ENCODE peak calls at places on chromosomes 16 and 17, in five cellular contexts. A is RPMI7951, E is SJSA1, O is endothelial cell of umbilical vein, L is DMS53. D is an unnamed sample.

GRCh38 chr16:56807011-56807675 is 57.9 kb upstream of the SLC12A3 start:
- DNase-seq in A (peak; percentile 82), E (no peak), O (peak; percentile 81), L (no peak), D (no peak)

GRCh38 chr16:89332248-89333245 is 115.0 kb downstream of the ZNF778 start:
- DNase-seq in A (no peak), L (no peak), E (no peak), O (no peak), D (no peak)

GRCh38 chr16:65663774-65664173 is 541.9 kb upstream of the CDH11 start:
- DNase-seq in A (peak; percentile 78), L (no peak), O (no peak), E (no peak), D (no peak)

GRCh38 chr17:58331815-58332719 is 3.5 kb upstream of the TSPOAP1 start:
- DNase-seq in E (no peak), L (no peak), O (no peak), A (no peak), D (peak; percentile 85)

GRCh38 chr16:85363427-85363826 is 249.7 kb upstream of the GSE1 start:
- DNase-seq in O (no peak), A (no peak), E (no peak), L (no peak), D (no peak)

GRCh38 chr17:34665150-34665802 is 85.9 kb downstream of the TMEM132E start:
- DNase-seq in E (no peak), A (no peak), O (no peak), L (no peak), D (no peak)

GRCh38 chr17:46911311-46911710 is 11.6 kb upstream of the GOSR2 start:
- DNase-seq in O (no peak), E (no peak), L (no peak), A (no peak), D (no peak)

GRCh38 chr16:86392751-86393150 is 117.6 kb upstream of the FOXF1 start:
- DNase-seq in A (peak; percentile 82), E (peak; percentile 63), L (no peak), O (peak; percentile 26), D (no peak)

GRCh38 chr17:43667506-43668438 is 6.0 kb upstream of the MEOX1 start:
- DNase-seq in A (peak; percentile 17), O (peak; percentile 66), E (no peak), L (no peak), D (no peak)

GRCh38 chr16:30853758-30854157 is 40.1 kb downstream of the BCL7C start:
- DNase-seq in E (no peak), A (no peak), L (no peak), O (no peak), D (no peak)

GRCh38 chr17:263271-263670 is 81.8 kb upstream of the DOC2B start:
- DNase-seq in L (no peak), O (no peak), A (no peak), E (peak; percentile 24), D (no peak)

GRCh38 chr16:57299719-57300386 is 15.4 kb upstream of the PLLP start:
- DNase-seq in E (peak; percentile 92), A (peak; percentile 92), L (peak; percentile 99), O (peak; percentile 95), D (peak; percentile 82)

D was measured in left colon.